ENCODE peak calls at places on chromosomes 2 and 18, in seven cellular contexts. D, O, A, M, U, I and B are unnamed samples.

GRCh38 chr2:23390152-23390551 is 5.2 kb downstream of the KLHL29 start:
- DNase-seq in D (no peak), O (no peak), A (no peak), M (no peak), U (peak), I (peak), B (no peak)

GRCh38 chr2:124983595-124983994 is 958.5 kb downstream of the CNTNAP5 start:
- DNase-seq in D (no peak), O (no peak), A (peak), M (no peak), U (no peak), I (peak), B (no peak)

GRCh38 chr2:101818531-101819451 is 121.3 kb downstream of the MAP4K4 start:
- DNase-seq in D (no peak), O (no peak), A (peak), M (no peak), U (peak), I (peak), B (no peak)

GRCh38 chr2:19659375-19659774 is 242.4 kb downstream of the TTC32 start:
- DNase-seq in D (no peak), O (no peak), A (no peak), M (no peak), U (no peak), I (no peak), B (no peak)

GRCh38 chr18:46397174-46397573 is 259.8 kb downstream of the LOXHD1 start:
- DNase-seq in D (no peak), O (no peak), A (no peak), M (no peak), U (no peak), I (no peak), B (no peak)

GRCh38 chr2:102142829-102143449 is 393 bp downstream of the IL1R1 start:
- DNase-seq in D (peak), O (peak), A (peak), M (no peak), U (no peak), I (peak), B (no peak)

GRCh38 chr2:58950795-58951462 is 709.8 kb upstream of the FANCL start:
- DNase-seq in D (no peak), O (no peak), A (no peak), M (no peak), U (no peak), I (no peak), B (no peak)

GRCh38 chr2:138298900-138299299 is 202.7 kb upstream of the SPOPL start:
- DNase-seq in D (no peak), O (no peak), A (no peak), M (no peak), U (no peak), I (no peak), B (no peak)

GRCh38 chr2:179574061-179574519 is 287.3 kb downstream of the ZNF385B start:
- DNase-seq in D (no peak), O (no peak), A (no peak), M (no peak), U (no peak), I (no peak), B (no peak)

GRCh38 chr2:29844713-29845320 is 76.6 kb downstream of the ALK start:
- DNase-seq in D (no peak), O (no peak), A (no peak), M (no peak), U (no peak), I (peak), B (no peak)

GRCh38 chr2:25252291-25253152 is 84.1 kb upstream of the POMC start:
- DNase-seq in D (no peak), O (peak), A (no peak), M (peak), U (peak), I (peak), B (peak)

GRCh38 chr2:239468491-239469017 is 67.7 kb upstream of the HDAC4 start:
- DNase-seq in D (no peak), O (no peak), A (no peak), M (no peak), U (no peak), I (no peak), B (no peak)

GRCh38 chr2:157439792-157440186 is 4.1 kb downstream of the CYTIP start:
- DNase-seq in D (no peak), O (no peak), A (no peak), M (no peak), U (no peak), I (no peak), B (no peak)

GRCh38 chr18:7164610-7165009 is 47.0 kb upstream of the LAMA1 start:
- DNase-seq in D (no peak), O (no peak), A (no peak), M (no peak), U (peak), I (no peak), B (peak)

GRCh38 chr2:10471956-10472355 is 23.8 kb upstream of the ODC1 start:
- DNase-seq in D (no peak), O (no peak), A (no peak), M (peak), U (no peak), I (no peak), B (no peak)